ENCODE peak calls at places on chromosomes 11 and 22, in ten cellular contexts. A is neuronal stem cell, N is cardiac muscle cell, F is colonic mucosa, H is aorta, X is PC-3, R is right cardiac atrium, S is heart left ventricle, Q is adrenal gland, O is small intestine. V is an unnamed sample. For H3K4me1, the result is how much of the 10 kb centered on the place peaks cover.

GRCh38 chr11:4092031-4092430 is 2.6 kb upstream of the RRM1 start:
- DNase-seq in O (no peak), F (no peak), Q (no peak), X (no peak), H (no peak), R (no peak), A (no peak), S (no peak), N (no peak), V (no peak)

GRCh38 chr22:27642104-27642800 is 159.3 kb downstream of the MN1 start:
- DNase-seq in O (no peak), A (peak), X (no peak), Q (no peak), S (no peak), H (peak), R (peak), N (no peak), F (no peak), V (no peak)

GRCh38 chr22:43862074-43862881 is at the start of gene SULT4A1:
- DNase-seq in R (no peak), H (peak), O (peak), F (no peak), N (peak), X (no peak), Q (no peak), S (no peak), A (peak), V (no peak)

GRCh38 chr22:20450551-20450906 is 12.9 kb upstream of the SCARF2 start:
- DNase-seq in F (no peak), R (no peak), H (no peak), A (no peak), Q (no peak), N (no peak), O (no peak), X (no peak), S (no peak), V (no peak)

GRCh38 chr11:29534831-29535230 is 482.0 kb downstream of the KCNA4 start:
- DNase-seq in H (no peak), R (no peak), N (no peak), S (no peak), Q (no peak), O (no peak), X (peak), A (no peak), F (no peak), V (no peak)

GRCh38 chr11:70641366-70641765 is 243.0 kb downstream of the CTTN start:
- DNase-seq in S (no peak), X (no peak), H (no peak), Q (no peak), N (peak), F (no peak), O (no peak), A (no peak), R (no peak), V (no peak)

GRCh38 chr22:20031732-20032406 is 11.0 kb downstream of the TANGO2 start:
- DNase-seq in F (peak), N (no peak), A (no peak), O (peak), S (no peak), X (no peak), H (no peak), Q (no peak), R (no peak), V (no peak)

GRCh38 chr22:44576311-44577260 is 78.6 kb upstream of the RTL6 start:
- DNase-seq in S (no peak), R (no peak), N (no peak), A (no peak), Q (no peak), O (no peak), X (no peak), F (no peak), H (peak), V (peak)

GRCh38 chr11:69646493-69647201 is 5.7 kb downstream of the CCND1 start:
- DNase-seq in A (no peak), R (peak), H (peak), F (no peak), S (no peak), O (no peak), N (no peak), Q (no peak), X (no peak), V (no peak)

GRCh38 chr11:116062526-116063171 is 558.4 kb upstream of the CADM1 start:
- DNase-seq in N (no peak), X (no peak), F (no peak), S (no peak), O (peak), H (no peak), Q (no peak), R (no peak), A (no peak), V (no peak)

GRCh38 chr11:6320411-6321207 is at the start of gene CAVIN3:
- DNase-seq in O (peak), Q (peak), R (peak), S (peak), N (peak), A (peak), F (peak), X (peak), H (peak), V (peak)

GRCh38 chr11:78801161-78801884 is 226.7 kb upstream of the NARS2 start:
- DNase-seq in A (no peak), X (peak), H (no peak), N (peak), R (no peak), O (peak), Q (peak), F (peak), S (peak), V (peak)

GRCh38 chr11:7672960-7673723 is at the start of gene CYB5R2:
- DNase-seq in H (peak), O (peak), A (peak), Q (peak), N (peak), S (peak), X (no peak), F (peak), R (peak), V (no peak)
- H3K4me1 ChIP-seq in H (under half), O (under half), A (under half), Q (under half), N (under half), S (under half), X (under half), F (under half), R (under half), V (half or more)

GRCh38 chr22:41288245-41288946 is 2.4 kb upstream of the RANGAP1 start:
- DNase-seq in A (no peak), X (peak), S (no peak), R (no peak), Q (peak), H (no peak), O (peak), F (peak), N (peak), V (no peak)

GRCh38 chr22:41284465-41284864 is 1.5 kb downstream of the RANGAP1 start:
- DNase-seq in F (no peak), S (no peak), Q (no peak), N (no peak), H (no peak), X (no peak), O (no peak), A (no peak), R (no peak), V (no peak)

GRCh38 chr22:41285441-41285819 is 557 bp downstream of the RANGAP1 start:
- DNase-seq in X (peak), N (peak), R (peak), Q (peak), H (peak), O (peak), S (peak), A (peak), F (peak), V (no peak)

GRCh38 chr22:41285820-41286638 is at the start of gene RANGAP1:
- DNase-seq in S (peak), N (peak), F (peak), X (peak), A (peak), R (peak), H (peak), O (peak), Q (peak), V (peak)

GRCh38 chr22:41286639-41287091 is 678 bp upstream of the RANGAP1 start:
- DNase-seq in Q (no peak), R (no peak), F (no peak), S (no peak), A (no peak), H (no peak), N (peak), O (no peak), X (no peak), V (no peak)
- H3K4me1 ChIP-seq in Q (under half), R (under half), F (under half), S (under half), A (under half), H (under half), N (under half), O (under half), X (under half), V (under half)

DNA sequence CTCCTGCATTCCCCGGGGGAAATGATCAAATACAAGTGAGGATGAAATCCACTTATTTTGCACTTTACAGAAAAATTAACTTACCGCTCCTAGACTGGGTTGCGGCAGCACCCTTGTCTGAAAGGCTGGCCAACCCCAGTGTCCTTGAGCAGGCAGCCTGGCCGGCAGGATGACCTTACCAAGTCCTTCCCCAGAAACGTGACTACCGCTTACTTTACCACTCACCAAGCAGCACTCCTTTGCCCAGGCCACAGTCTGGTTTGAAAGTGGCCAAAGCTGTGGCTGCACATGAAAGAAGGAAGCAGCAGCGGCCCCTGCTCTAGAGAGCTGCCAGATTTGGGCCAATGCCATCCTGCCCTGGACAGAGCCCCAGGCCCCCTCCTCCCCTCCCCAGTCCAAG is 20.3 kb downstream of the MYH9 start:
- DNase-seq in Q (peak), A (no peak), X (no peak), F (no peak), O (no peak), S (peak), H (no peak), N (no peak), R (no peak), V (no peak)
- H3K4me1 ChIP-seq in Q (half or more), A (half or more), X (half or more), F (half or more), O (half or more), S (half or more), H (under half), N (half or more), R (half or more), V (half or more)

DNA sequence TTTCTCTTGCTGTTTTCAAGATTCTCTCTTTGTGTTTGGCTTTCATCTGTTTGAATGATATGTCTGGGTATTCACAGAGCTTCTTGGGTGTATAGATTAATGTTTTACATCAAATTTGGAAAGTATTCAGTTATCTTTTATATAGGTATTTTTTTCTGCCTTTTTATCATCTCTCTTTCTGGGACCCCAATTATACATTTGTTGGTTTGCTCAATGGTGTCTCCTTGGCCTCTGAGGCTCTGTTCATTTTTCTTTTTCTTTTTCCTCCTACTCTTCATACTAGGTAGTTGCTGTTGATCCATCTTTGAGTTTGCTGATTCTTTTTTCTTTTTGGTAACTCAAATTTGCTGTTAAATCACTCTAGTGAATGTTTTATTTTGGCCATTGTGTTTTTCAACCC is 14.3 kb downstream of the PLAAT5 start:
- DNase-seq in F (no peak), N (no peak), X (no peak), Q (no peak), S (no peak), H (no peak), O (no peak), R (no peak), A (no peak), V (no peak)
- H3K4me1 ChIP-seq in F (under half), N (under half), X (under half), Q (under half), S (under half), H (under half), O (under half), R (under half), A (under half), V (under half)

GRCh38 chr22:36351921-36352774 is 35.6 kb downstream of the MYH9 start:
- DNase-seq in F (no peak), O (no peak), X (peak), N (no peak), Q (no peak), S (no peak), R (peak), A (no peak), H (no peak), V (no peak)

GRCh38 chr22:36349726-36350125 is 38.0 kb downstream of the MYH9 start:
- DNase-seq in F (no peak), O (no peak), S (no peak), A (no peak), Q (no peak), X (no peak), R (no peak), N (no peak), H (no peak), V (no peak)

GRCh38 chr22:36348760-36349159 is 39.0 kb downstream of the MYH9 start:
- DNase-seq in S (no peak), O (no peak), A (no peak), H (no peak), X (no peak), Q (no peak), F (no peak), R (no peak), N (no peak), V (no peak)

GRCh38 chr22:36352775-36353507 is 34.8 kb downstream of the MYH9 start:
- DNase-seq in X (no peak), Q (peak), A (no peak), O (no peak), H (peak), N (peak), F (no peak), R (peak), S (peak), V (no peak)

GRCh38 chr22:36350751-36351594 is 36.8 kb downstream of the MYH9 start:
- DNase-seq in Q (no peak), H (no peak), N (no peak), F (peak), X (peak), A (no peak), S (no peak), R (peak), O (no peak), V (no peak)
- H3K4me1 ChIP-seq in Q (half or more), H (under half), N (under half), F (under half), X (under half), A (under half), S (half or more), R (under half), O (under half), V (half or more)

V was measured in vagina.